ENCODE peak calls at places on chromosomes 12 and 14, in four cellular contexts. L is K562, O is HepG2, G is A549. C is an unnamed sample.

GRCh38 chr12:103785243-103786031 is 55.6 kb downstream of the NT5DC3 start:
- DNase-seq in L (no peak), O (peak; percentile 18), G (no peak), C (no peak)

GRCh38 chr14:39060818-39061437 is 42.1 kb downstream of the SEC23A start:
- DNase-seq in L (no peak), O (no peak), G (no peak), C (peak; percentile 42)

GRCh38 chr12:92597997-92598396 is 104.8 kb upstream of the PLEKHG7 start:
- DNase-seq in L (no peak), O (no peak), G (peak; percentile 38), C (no peak)

GRCh38 chr14:104843006-104843405 is 22.1 kb upstream of the CEP170B start:
- DNase-seq in L (no peak), O (no peak), G (no peak), C (no peak)

GRCh38 chr12:51773145-51773869 is 75.2 kb downstream of the FIGNL2 start:
- DNase-seq in L (no peak), O (no peak), G (peak; percentile 50), C (no peak)

GRCh38 chr14:99191663-99192621 is 80.1 kb downstream of the BCL11B start:
- DNase-seq in L (no peak), O (no peak), G (no peak), C (no peak)

GRCh38 chr14:83535396-83535906 is 1994.5 kb upstream of the FLRT2 start:
- DNase-seq in L (no peak), O (no peak), G (no peak), C (no peak)

GRCh38 chr14:94029671-94030203 is 3.6 kb downstream of the OTUB2 start:
- DNase-seq in L (no peak), O (no peak), G (no peak), C (no peak)

DNA sequence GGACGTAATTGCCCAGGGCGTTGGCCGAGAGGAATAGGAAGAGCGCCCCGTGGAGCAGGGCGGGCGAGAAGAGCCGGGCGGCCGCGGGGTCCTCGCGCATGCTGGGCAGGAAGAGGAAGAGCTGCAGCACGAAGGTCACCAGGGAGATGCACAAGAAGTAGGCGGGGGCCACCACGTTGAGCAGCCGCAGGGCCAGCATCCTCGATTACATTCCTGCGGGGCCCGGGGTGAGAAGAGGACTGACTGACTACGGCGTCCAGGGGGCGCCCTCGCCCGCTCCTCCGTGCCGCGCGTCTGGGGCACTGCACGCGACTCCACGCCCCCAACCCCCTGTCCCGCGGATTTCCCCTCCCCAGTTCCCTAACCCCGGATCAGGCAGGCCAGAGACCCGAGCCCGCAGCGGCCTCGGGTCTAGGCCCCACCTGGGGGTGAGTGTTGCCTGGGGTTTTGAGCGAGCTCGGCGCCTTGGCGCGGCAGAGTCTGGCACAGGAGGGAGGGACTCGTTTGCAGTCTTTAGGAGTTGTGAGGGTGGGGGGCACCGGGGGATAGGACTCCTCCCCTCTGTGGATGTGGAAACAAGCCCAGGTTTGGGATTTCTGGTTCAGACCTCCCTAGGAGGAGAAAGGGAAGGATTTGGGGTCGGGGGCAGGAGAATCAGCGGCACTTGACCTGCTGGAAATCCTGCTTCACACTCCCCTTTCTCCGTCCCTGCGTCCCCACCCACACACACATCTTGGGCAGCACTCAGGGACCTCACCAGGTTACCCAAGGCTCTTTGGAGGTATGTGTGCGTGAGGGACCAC is 1.9 kb downstream of the ZDHHC22 start:
- DNase-seq in L (peak; percentile 69), O (peak; percentile 29), G (peak; percentile 59), C (no peak)
- TF ChIP-seq EP300 in L (no peak), O (no peak), G (no peak), C (no peak)

GRCh38 chr12:61290473-61290872 is 969.7 kb upstream of the USP15 start:
- DNase-seq in L (no peak), O (no peak), G (no peak), C (no peak)

DNA sequence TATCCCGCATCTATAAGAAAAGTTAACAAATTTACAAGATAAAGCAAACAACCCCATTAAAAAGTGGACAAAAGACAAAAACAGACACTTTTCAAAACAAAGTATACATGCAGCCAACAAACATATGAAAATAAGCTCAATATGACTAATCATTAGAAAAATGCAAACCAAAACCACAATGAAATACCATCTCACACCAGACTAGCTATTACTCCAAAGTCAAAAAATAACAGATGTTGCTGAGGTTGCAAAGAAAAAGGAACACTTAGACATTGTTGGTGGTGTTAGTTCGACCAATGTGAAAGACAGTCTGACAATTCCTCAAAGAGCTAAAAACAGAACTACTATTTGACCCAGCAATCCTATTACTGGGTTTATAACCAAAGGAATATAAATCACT is 968.6 kb upstream of the USP15 start:
- DNase-seq in L (no peak), O (no peak), G (no peak), C (no peak)
- TF ChIP-seq BHLHE40 in L (no peak), O (no peak), G (no peak), C (no peak)

DNA sequence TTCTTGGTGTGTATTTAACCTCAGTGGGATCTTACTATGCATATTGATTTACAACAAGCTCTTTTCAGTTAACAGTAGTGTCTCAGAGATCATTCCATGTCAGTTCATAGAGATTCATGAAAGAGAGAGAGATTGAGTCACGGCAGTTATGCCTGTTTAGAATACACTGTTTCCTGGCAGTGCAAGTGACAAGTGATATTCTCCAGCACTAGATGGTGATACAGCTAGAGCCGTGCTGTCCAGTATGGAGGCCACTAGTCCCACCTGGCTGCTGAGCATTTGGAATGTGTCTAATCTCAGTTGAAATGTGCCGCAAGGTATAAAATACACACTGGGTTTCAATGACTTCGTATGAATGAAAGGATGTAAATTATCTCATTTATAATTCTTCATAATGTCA is 184.4 kb downstream of the SUDS3 start:
- DNase-seq in L (no peak), O (no peak), G (no peak), C (no peak)
- TF ChIP-seq EP300 in L (no peak), O (no peak), G (no peak), C (no peak)

DNA sequence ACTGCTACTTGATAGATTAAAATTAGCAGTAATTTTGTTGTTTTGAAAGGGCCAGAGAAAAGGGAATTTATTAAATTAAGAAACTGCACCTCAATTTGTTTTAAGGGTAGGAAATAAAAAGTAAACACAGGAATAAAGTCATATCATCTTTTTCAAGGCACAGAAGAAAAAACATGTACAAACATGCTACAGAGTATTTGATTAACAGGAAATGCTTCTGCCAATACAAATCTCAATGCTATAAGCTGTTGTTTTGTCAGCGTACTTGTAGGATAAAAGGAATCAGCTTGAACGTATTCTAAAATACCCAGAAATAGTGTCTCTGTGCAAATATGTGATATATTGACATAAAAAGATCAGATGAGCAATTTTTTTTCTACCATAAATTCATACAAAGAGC is 474.0 kb upstream of the MGAT4C start:
- DNase-seq in L (no peak), O (no peak), G (no peak), C (no peak)
- TF ChIP-seq BHLHE40 in L (no peak), O (no peak), G (no peak), C (no peak)

GRCh38 chr12:93798279-93798678 is 121.1 kb downstream of the CRADD start:
- DNase-seq in L (no peak), O (no peak), G (no peak), C (no peak)
- TF ChIP-seq EP300 in L (no peak), O (no peak), G (no peak), C (no peak)

GRCh38 chr12:56241424-56242205 is 11.8 kb downstream of the SLC39A5 start:
- DNase-seq in L (no peak), O (no peak), G (no peak), C (no peak)

GRCh38 chr12:56236091-56236490 is 6.2 kb downstream of the SLC39A5 start:
- DNase-seq in L (no peak), O (no peak), G (no peak), C (no peak)

GRCh38 chr12:56234746-56235436 is 5.0 kb downstream of the SLC39A5 start:
- DNase-seq in L (no peak), O (no peak), G (no peak), C (no peak)

GRCh38 chr12:56236985-56237384 is 7.1 kb downstream of the SLC39A5 start:
- DNase-seq in L (no peak), O (no peak), G (no peak), C (no peak)

GRCh38 chr12:56237552-56237951 is 7.7 kb downstream of the SLC39A5 start:
- DNase-seq in L (no peak), O (no peak), G (no peak), C (no peak)
- TF ChIP-seq BHLHE40 in L (no peak), O (no peak), G (no peak), C (no peak)

DNA sequence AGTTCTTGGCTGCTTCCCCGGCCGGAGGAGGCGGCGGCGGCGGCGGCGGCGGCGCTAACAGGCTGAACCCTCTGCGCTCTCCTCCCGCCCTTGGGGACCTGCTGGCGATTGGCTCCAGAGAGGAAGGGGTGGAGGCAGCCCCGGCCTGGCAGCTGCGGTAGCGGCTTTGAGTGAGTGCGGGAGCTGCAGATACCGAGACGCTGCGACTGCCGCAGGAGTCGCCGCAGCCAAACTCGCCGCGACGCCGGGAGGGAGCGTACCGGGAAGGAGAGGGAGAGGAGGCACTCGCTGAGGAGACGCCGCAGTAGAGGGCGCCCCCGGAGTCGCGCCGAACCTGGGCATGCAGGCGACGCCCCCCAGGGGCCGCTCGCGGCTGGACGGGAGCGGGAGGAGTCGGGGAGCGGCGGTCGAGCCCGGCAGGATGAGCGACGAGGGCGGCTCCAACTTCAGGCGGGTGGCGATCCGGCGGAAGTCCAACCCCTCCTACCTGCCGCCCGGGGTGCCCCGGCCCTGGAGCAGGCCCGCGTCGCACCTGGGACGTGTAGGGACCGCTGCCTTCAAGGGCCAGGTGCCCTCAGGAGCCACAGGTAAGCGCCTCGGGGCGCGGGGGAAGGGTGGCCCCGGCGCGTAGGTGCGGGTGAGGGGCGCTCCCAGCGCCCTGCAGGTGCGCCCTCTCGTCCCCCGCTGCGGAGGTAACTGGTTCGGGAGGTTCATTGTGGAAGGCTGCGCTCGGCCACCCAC is at the start of gene FGD4:
- DNase-seq in L (peak; percentile 68), O (peak; percentile 69), G (peak; percentile 91), C (no peak)
- TF ChIP-seq EP300 in L (no peak), O (no peak), G (no peak), C (no peak)

GRCh38 chr12:123934016-123934620 is 38.5 kb downstream of the CCDC92 start:
- DNase-seq in L (no peak), O (no peak), G (no peak), C (no peak)
- TF ChIP-seq BHLHE40 in L (no peak), O (no peak), G (no peak), C (no peak)

C was measured in GM12878.